ENCODE peak calls at places on chromosomes 1 and 21, in ten cellular contexts. B is psoas muscle, D is dorsolateral prefrontal cortex, R is WTC11, G is kidney epithelial cell, S is activated B cell treated with CpG ODN at 0.5 μM for 24 hours, K is AG10803, M is endothelial cell, I is keratinocyte, A is stomach. C is an unnamed sample.

GRCh38 chr1:44347280-44347679 is 7.8 kb downstream of the ERI3 start:
- DNase-seq in B (no peak), D (no peak), R (no peak), G (no peak), S (no peak), K (peak), M (no peak), I (no peak), A (no peak), C (no peak)

GRCh38 chr1:115337633-115338456 is at the start of gene NGF:
- DNase-seq in B (peak), D (no peak), R (peak), G (no peak), S (no peak), K (peak), M (peak), I (no peak), A (no peak), C (no peak)

GRCh38 chr1:169120066-169120465 is 13.6 kb downstream of the ATP1B1 start:
- DNase-seq in B (no peak), D (no peak), R (no peak), G (no peak), S (no peak), K (no peak), M (no peak), I (no peak), A (no peak), C (no peak)

GRCh38 chr1:24450321-24450720 is 34.7 kb downstream of the NIPAL3 start:
- DNase-seq in B (no peak), D (no peak), R (no peak), G (no peak), S (no peak), K (no peak), M (no peak), I (no peak), A (no peak), C (no peak)

GRCh38 chr1:227785812-227786608 is 29.5 kb upstream of the PRSS38 start:
- DNase-seq in B (no peak), D (no peak), R (no peak), G (no peak), S (no peak), K (no peak), M (no peak), I (no peak), A (peak), C (peak)

GRCh38 chr21:21396424-21396823 is 398.2 kb downstream of the NCAM2 start:
- DNase-seq in B (no peak), D (no peak), R (no peak), G (no peak), S (no peak), K (no peak), M (no peak), I (no peak), A (no peak), C (no peak)

GRCh38 chr1:36139521-36139920 is 9.8 kb downstream of the TRAPPC3 start:
- DNase-seq in B (no peak), D (no peak), R (no peak), G (no peak), S (no peak), K (no peak), M (no peak), I (no peak), A (no peak), C (no peak)

GRCh38 chr1:225448146-225448805 is 20.4 kb upstream of the LBR start:
- DNase-seq in B (no peak), D (peak), R (no peak), G (no peak), S (no peak), K (no peak), M (no peak), I (no peak), A (no peak), C (no peak)

GRCh38 chr1:6077506-6077905 is 31.8 kb downstream of the KCNAB2 start:
- DNase-seq in B (no peak), D (no peak), R (no peak), G (no peak), S (no peak), K (no peak), M (no peak), I (no peak), A (no peak), C (no peak)

GRCh38 chr1:248810000-248810726 is 15.6 kb downstream of the SH3BP5L start:
- DNase-seq in B (no peak), D (no peak), R (no peak), G (no peak), S (no peak), K (no peak), M (no peak), I (no peak), A (no peak), C (no peak)

GRCh38 chr1:94806451-94806861 is 13.7 kb upstream of the SLC44A3 start:
- DNase-seq in B (no peak), D (no peak), R (no peak), G (no peak), S (no peak), K (peak), M (no peak), I (no peak), A (no peak), C (no peak)

GRCh38 chr1:84427520-84428188 is 29.4 kb downstream of the DNASE2B start:
- DNase-seq in B (no peak), D (no peak), R (no peak), G (no peak), S (no peak), K (no peak), M (no peak), I (no peak), A (no peak), C (no peak)

GRCh38 chr21:14479387-14479786 is 66.7 kb downstream of the SAMSN1 start:
- DNase-seq in B (no peak), D (no peak), R (no peak), G (no peak), S (no peak), K (no peak), M (no peak), I (no peak), A (no peak), C (no peak)

GRCh38 chr1:2192031-2192995 is 2.3 kb downstream of the FAAP20 start:
- DNase-seq in B (no peak), D (no peak), R (no peak), G (no peak), S (no peak), K (peak), M (no peak), I (no peak), A (no peak), C (no peak)

GRCh38 chr1:24905979-24906720 is 23.9 kb downstream of the RUNX3 start:
- DNase-seq in B (no peak), D (no peak), R (no peak), G (no peak), S (peak), K (no peak), M (no peak), I (no peak), A (no peak), C (no peak)

GRCh38 chr1:206002833-206003532 is at the start of gene RAB7B:
- DNase-seq in B (peak), D (no peak), R (no peak), G (no peak), S (no peak), K (peak), M (no peak), I (no peak), A (peak), C (no peak)

GRCh38 chr1:10663668-10664035 is 132.8 kb downstream of the CASZ1 start:
- DNase-seq in B (peak), D (peak), R (peak), G (no peak), S (no peak), K (peak), M (peak), I (no peak), A (peak), C (peak)

GRCh38 chr1:204232530-204232929 is 18.7 kb upstream of the GOLT1A start:
- DNase-seq in B (no peak), D (no peak), R (no peak), G (no peak), S (no peak), K (peak), M (no peak), I (no peak), A (no peak), C (no peak)

GRCh38 chr1:245489838-245490237 is 335.1 kb downstream of the KIF26B start:
- DNase-seq in B (no peak), D (no peak), R (no peak), G (no peak), S (no peak), K (no peak), M (no peak), I (peak), A (no peak), C (no peak)

GRCh38 chr1:245488346-245489110 is 333.7 kb downstream of the KIF26B start:
- DNase-seq in B (no peak), D (no peak), R (no peak), G (no peak), S (no peak), K (no peak), M (no peak), I (no peak), A (no peak), C (no peak)

GRCh38 chr1:245495681-245496080 is 340.9 kb downstream of the KIF26B start:
- DNase-seq in B (no peak), D (no peak), R (no peak), G (no peak), S (no peak), K (no peak), M (no peak), I (no peak), A (no peak), C (no peak)

DNA sequence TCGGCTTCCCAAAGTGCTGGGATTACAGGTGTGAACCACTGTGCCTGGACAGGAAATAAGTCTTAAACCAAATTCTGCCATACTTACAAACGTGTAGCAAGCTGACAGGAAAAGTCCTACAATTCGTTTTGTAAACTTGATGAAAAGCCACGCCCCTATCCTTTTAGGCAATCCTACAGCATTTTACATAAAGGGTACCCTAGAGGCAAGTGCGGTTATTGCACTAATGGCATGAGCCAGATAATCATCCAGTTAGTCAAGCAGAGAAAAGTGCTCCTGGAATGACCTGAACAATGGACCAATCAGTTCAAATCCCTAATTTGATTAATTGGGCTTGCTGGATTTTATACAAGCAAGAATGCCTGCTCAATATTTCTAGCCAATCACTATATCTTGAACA is 338.2 kb downstream of the KIF26B start:
- DNase-seq in B (no peak), D (no peak), R (no peak), G (no peak), S (no peak), K (no peak), M (no peak), I (no peak), A (no peak), C (no peak)
- TF ChIP-seq CTCF in B (no peak), D (no peak), R (peak), G (peak), S (no peak), K (peak), M (peak), I (no peak), A (no peak), C (no peak)

GRCh38 chr21:42924433-42924751 is 1.0 kb downstream of the ERVH48-1 start:
- DNase-seq in B (no peak), D (no peak), R (no peak), G (no peak), S (no peak), K (no peak), M (no peak), I (no peak), A (no peak), C (no peak)
- TF ChIP-seq CTCF in B (no peak), D (no peak), R (no peak), G (no peak), S (no peak), K (no peak), M (no peak), I (no peak), A (no peak), C (no peak)

GRCh38 chr1:116983112-116983511 is 18.4 kb upstream of the CD101 start:
- DNase-seq in B (no peak), D (no peak), R (no peak), G (no peak), S (no peak), K (no peak), M (no peak), I (no peak), A (no peak), C (no peak)

GRCh38 chr1:116983678-116984077 is 17.9 kb upstream of the CD101 start:
- DNase-seq in B (no peak), D (no peak), R (no peak), G (no peak), S (no peak), K (no peak), M (no peak), I (no peak), A (no peak), C (no peak)

GRCh38 chr1:116981521-116982037 is 20.0 kb upstream of the CD101 start:
- DNase-seq in B (no peak), D (no peak), R (no peak), G (no peak), S (no peak), K (no peak), M (no peak), I (no peak), A (peak), C (no peak)

GRCh38 chr1:116984406-116985160 is 17.0 kb upstream of the CD101 start:
- DNase-seq in B (peak), D (no peak), R (no peak), G (no peak), S (no peak), K (peak), M (no peak), I (no peak), A (no peak), C (no peak)

DNA sequence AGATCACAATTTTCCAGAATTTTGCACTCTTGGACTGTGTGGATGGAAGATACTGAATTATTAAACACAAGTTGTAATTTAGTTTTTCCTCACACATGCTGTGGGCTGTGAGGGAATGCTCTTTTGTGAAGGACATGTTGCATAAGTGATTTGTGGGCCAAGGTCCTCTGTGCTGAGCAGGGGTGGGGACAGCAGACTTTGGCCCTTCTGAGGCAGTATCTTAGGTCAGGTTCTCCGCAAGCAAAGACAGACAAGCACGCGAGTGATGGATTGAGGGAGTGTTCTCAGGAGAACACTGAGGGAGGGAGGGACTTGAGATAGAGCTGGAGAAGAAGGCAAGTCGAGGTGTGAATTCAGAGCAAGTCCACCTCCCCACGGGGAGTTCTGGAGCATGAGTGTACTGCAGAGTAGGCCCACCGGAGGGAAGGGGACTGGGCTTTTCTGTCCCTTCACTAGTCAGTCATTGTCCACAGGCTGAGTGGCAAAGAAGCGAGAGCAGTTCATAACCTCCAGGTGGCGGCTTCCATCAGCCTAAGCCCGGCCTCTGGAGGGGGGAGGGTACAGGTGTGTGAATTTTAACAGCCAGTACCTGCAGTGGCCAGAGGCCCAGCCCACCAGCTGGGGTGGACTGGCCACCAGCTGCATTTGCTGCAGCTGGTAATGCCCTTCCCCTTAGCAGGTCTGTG is 19.1 kb upstream of the CD101 start:
- DNase-seq in B (no peak), D (no peak), R (peak), G (no peak), S (no peak), K (no peak), M (no peak), I (no peak), A (no peak), C (no peak)
- TF ChIP-seq CTCF in B (no peak), D (no peak), R (no peak), G (no peak), S (no peak), K (no peak), M (no peak), I (no peak), A (no peak), C (no peak)

GRCh38 chr1:109398343-109399225 is 866 bp upstream of the SORT1 start:
- DNase-seq in B (no peak), D (no peak), R (no peak), G (no peak), S (no peak), K (no peak), M (no peak), I (no peak), A (no peak), C (no peak)
- TF ChIP-seq CTCF in B (no peak), D (no peak), R (no peak), G (no peak), S (no peak), K (no peak), M (no peak), I (no peak), A (no peak), C (no peak)

GRCh38 chr1:175220853-175221547 is 28.4 kb upstream of the KIAA0040 start:
- DNase-seq in B (no peak), D (no peak), R (no peak), G (no peak), S (no peak), K (no peak), M (no peak), I (no peak), A (no peak), C (no peak)

GRCh38 chr1:175219774-175220173 is 27.2 kb upstream of the KIAA0040 start:
- DNase-seq in B (no peak), D (no peak), R (no peak), G (no peak), S (no peak), K (no peak), M (no peak), I (no peak), A (no peak), C (no peak)

GRCh38 chr1:175222296-175222938 is 29.8 kb upstream of the KIAA0040 start:
- DNase-seq in B (no peak), D (no peak), R (no peak), G (no peak), S (no peak), K (no peak), M (no peak), I (peak), A (no peak), C (no peak)

GRCh38 chr1:175221548-175222175 is 29.1 kb upstream of the KIAA0040 start:
- DNase-seq in B (no peak), D (no peak), R (peak), G (peak), S (no peak), K (no peak), M (peak), I (peak), A (peak), C (peak)

DNA sequence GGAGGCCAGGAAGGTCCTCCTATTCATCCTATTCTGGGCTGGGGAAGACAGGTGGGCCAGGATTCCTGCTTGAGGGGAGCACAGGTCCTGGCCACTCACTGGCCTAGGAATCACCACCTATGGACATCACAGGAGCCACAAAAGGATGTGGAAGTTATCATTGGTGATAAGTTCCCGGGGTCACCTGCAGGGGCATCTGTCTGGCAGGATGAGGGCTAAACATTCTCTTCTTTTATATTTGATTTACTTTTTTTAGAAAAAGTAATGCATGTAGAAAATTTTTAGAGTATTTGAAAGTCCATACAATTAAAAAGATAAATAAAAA is 33.2 kb upstream of the KIAA0040 start:
- DNase-seq in B (no peak), D (no peak), R (no peak), G (no peak), S (no peak), K (no peak), M (no peak), I (no peak), A (no peak), C (no peak)
- TF ChIP-seq CTCF in B (no peak), D (no peak), R (no peak), G (no peak), S (no peak), K (no peak), M (peak), I (no peak), A (no peak), C (no peak)